ENCODE peak calls at places on chromosomes 16 and 17, in ten cellular contexts. G is lower leg skin, B is neural progenitor cell, Q is kidney, W is endothelial cell, S is AG10803, Z is GM20000, E is cardiac muscle cell, K is pancreas, L is GM10248. A is an unnamed sample.

GRCh38 chr17:2264023-2264860 is 39.3 kb downstream of the SMG6 start:
- DNase-seq in B (no peak), Q (no peak), E (peak; percentile 52), L (no peak), Z (no peak), G (no peak), W (no peak), S (no peak), K (no peak), A (peak; percentile 35)

GRCh38 chr16:24609740-24610420 is 70.5 kb downstream of the RBBP6 start:
- DNase-seq in L (no peak), B (peak; percentile 78), K (peak; percentile 47), G (peak; percentile 22), Q (peak; percentile 85), W (peak; percentile 31), Z (no peak), S (peak; percentile 60), E (peak; percentile 83), A (peak; percentile 39)

GRCh38 chr16:65698943-65699342 is 577.1 kb upstream of the CDH11 start:
- DNase-seq in B (peak; percentile 50), Q (no peak), Z (no peak), K (no peak), L (no peak), S (peak; percentile 54), W (no peak), G (no peak), E (peak; percentile 15), A (no peak)

GRCh38 chr17:57539528-57540301 is 205.4 kb downstream of the CCDC182 start:
- DNase-seq in G (no peak), K (no peak), W (no peak), B (no peak), Z (no peak), S (no peak), Q (no peak), E (no peak), L (no peak), A (no peak)

GRCh38 chr16:50193594-50193993 is 40.5 kb downstream of the TENT4B start:
- DNase-seq in Q (no peak), Z (no peak), E (no peak), B (no peak), L (no peak), S (peak; percentile 49), W (no peak), G (no peak), K (no peak), A (no peak)

GRCh38 chr17:50661795-50662391 is 27.2 kb downstream of the ABCC3 start:
- DNase-seq in Q (peak; percentile 89), Z (no peak), G (peak; percentile 51), B (no peak), S (peak; percentile 91), K (peak; percentile 72), W (peak; percentile 42), L (no peak), E (no peak), A (peak; percentile 37)

GRCh38 chr17:44865231-44865660 is 17.6 kb downstream of the HIGD1B start:
- DNase-seq in G (peak; percentile 58), Z (peak; percentile 76), B (peak; percentile 87), W (peak; percentile 69), L (peak; percentile 80), S (peak; percentile 76), Q (no peak), E (peak; percentile 85), K (peak; percentile 63), A (peak; percentile 79)

GRCh38 chr17:49845210-49845782 is 2.6 kb downstream of the TAC4 start:
- DNase-seq in E (peak; percentile 42), Z (no peak), W (no peak), S (no peak), B (no peak), K (no peak), Q (no peak), G (no peak), L (no peak), A (no peak)

GRCh38 chr17:199195-199604 is 17.8 kb upstream of the DOC2B start:
- DNase-seq in L (no peak), Q (peak; percentile 55), Z (no peak), E (no peak), K (no peak), S (peak; percentile 13), B (no peak), G (no peak), W (no peak), A (no peak)

GRCh38 chr16:66150691-66151090 is 215.8 kb upstream of the CDH5 start:
- DNase-seq in S (peak; percentile 89), Q (no peak), W (no peak), G (peak; percentile 36), Z (no peak), E (no peak), L (no peak), B (no peak), K (no peak), A (no peak)

GRCh38 chr16:16003719-16004313 is 54.4 kb downstream of the ABCC1 start:
- DNase-seq in G (no peak), B (no peak), K (no peak), L (no peak), Z (no peak), S (no peak), Q (no peak), E (no peak), W (no peak), A (no peak)

GRCh38 chr17:1561420-1562177 is 993 bp downstream of the PITPNA start:
- DNase-seq in Z (peak; percentile 68), G (no peak), B (peak; percentile 67), L (peak; percentile 62), S (no peak), W (peak; percentile 40), Q (peak; percentile 89), E (peak; percentile 70), K (peak; percentile 40), A (peak; percentile 52)

GRCh38 chr16:11149011-11149616 is 106.9 kb downstream of the SOCS1 start:
- DNase-seq in Z (no peak), K (no peak), S (no peak), G (no peak), E (no peak), L (no peak), Q (no peak), B (no peak), W (no peak), A (no peak)

GRCh38 chr17:29138184-29138955 is 41.8 kb downstream of the MYO18A start:
- DNase-seq in Q (peak; percentile 47), K (no peak), E (no peak), W (no peak), G (no peak), B (no peak), S (no peak), Z (no peak), L (peak; percentile 57), A (peak; percentile 88)

GRCh38 chr17:64058547-64059115 is 38.2 kb upstream of the ICAM2 start:
- DNase-seq in E (no peak), G (no peak), B (no peak), L (no peak), K (peak; percentile 83), Q (no peak), S (no peak), Z (no peak), W (no peak), A (peak; percentile 14)

GRCh38 chr17:64057701-64058263 is 37.3 kb upstream of the ICAM2 start:
- DNase-seq in W (no peak), L (no peak), Q (no peak), G (no peak), E (no peak), K (no peak), Z (no peak), S (no peak), B (no peak), A (no peak)

GRCh38 chr17:64054304-64054703 is 33.9 kb upstream of the ICAM2 start:
- DNase-seq in G (no peak), E (no peak), Z (no peak), Q (no peak), B (no peak), W (no peak), K (no peak), L (no peak), S (no peak), A (no peak)

GRCh38 chr17:64055183-64056142 is 35.0 kb upstream of the ICAM2 start:
- DNase-seq in Z (no peak), S (no peak), G (no peak), K (peak; percentile 83), B (no peak), E (no peak), Q (no peak), W (no peak), L (no peak), A (no peak)

GRCh38 chr17:64056269-64057005 is 36.0 kb upstream of the ICAM2 start:
- DNase-seq in Q (no peak), E (no peak), G (no peak), B (no peak), W (no peak), L (peak; percentile 84), Z (peak; percentile 75), K (peak; percentile 60), S (no peak), A (no peak)
- TF ChIP-seq CTCF in Q (no peak), E (no peak), G (no peak), B (no peak), W (no peak), L (peak; percentile 20), Z (no peak), K (no peak), S (no peak), A (no peak)

DNA sequence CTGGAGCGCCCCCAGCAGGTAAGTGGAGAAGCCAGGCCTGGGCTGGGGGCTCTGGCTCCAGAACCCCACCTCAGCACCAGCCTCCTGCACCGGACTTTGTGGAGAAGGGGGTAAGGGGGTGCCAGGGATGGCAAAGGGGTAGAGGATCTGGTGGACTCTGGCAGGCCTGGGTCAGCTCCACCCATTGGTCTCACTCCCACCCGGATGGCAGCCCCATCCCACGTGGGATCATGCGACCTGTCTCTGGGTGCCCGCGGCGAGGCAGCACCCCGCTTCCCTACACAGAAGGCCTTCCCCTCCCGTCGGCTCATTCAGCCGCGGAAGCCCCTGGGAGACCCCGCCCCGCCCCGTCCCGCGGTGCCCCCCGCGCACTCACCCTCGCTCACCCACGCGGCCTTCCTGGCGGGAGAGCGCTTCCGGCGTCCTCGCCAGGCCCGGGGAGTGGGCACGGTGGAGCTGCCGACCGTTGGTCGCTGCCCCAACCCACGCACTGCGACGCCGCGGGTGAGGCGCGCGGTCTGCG is 498 bp upstream of the PLEKHG4 start:
- DNase-seq in E (no peak), W (no peak), K (no peak), S (no peak), L (peak; percentile 78), Z (peak; percentile 85), Q (peak; percentile 82), G (peak; percentile 29), B (peak; percentile 28), A (peak; percentile 74)
- TF ChIP-seq CTCF in E (peak; percentile 28), W (no peak), K (no peak), S (peak; percentile 32), L (peak; percentile 42), Z (no peak), Q (no peak), G (no peak), B (peak; percentile 37), A (no peak)

GRCh38 chr17:35018814-35019213 is 38.5 kb downstream of the LIG3 start:
- DNase-seq in L (no peak), B (no peak), Q (no peak), E (no peak), G (no peak), S (no peak), W (no peak), Z (no peak), K (no peak), A (no peak)
- TF ChIP-seq CTCF in L (no peak), B (no peak), Q (no peak), E (no peak), G (no peak), S (no peak), W (no peak), Z (no peak), K (no peak), A (no peak)

GRCh38 chr17:36755586-36755985 is 154.2 kb downstream of the MRM1 start:
- DNase-seq in G (no peak), E (peak; percentile 36), W (peak; percentile 34), S (no peak), K (no peak), Z (peak; percentile 52), L (peak; percentile 39), Q (no peak), B (peak; percentile 70), A (peak; percentile 67)
- TF ChIP-seq CTCF in G (no peak), E (peak; percentile 37), W (no peak), S (no peak), K (no peak), Z (peak; percentile 52), L (peak; percentile 39), Q (peak; percentile 25), B (peak; percentile 62), A (peak; percentile 65)